ENCODE peak calls at places on chromosomes 12 and 14, in ten cellular contexts. L is EL, S is Panc1, T is K562, Q is amniotic stem cell, M is HCT116, F is T-helper 2 cell, Z is A549, W is kidney glomerular epithelial cell, K is adipocyte. G is an unnamed sample.

GRCh38 chr14:105502446-105503295 is 11.6 kb downstream of the TEDC1 start:
- DNase-seq in L (no peak), S (no peak), T (no peak), Q (no peak), M (no peak), F (no peak), Z (no peak), W (no peak), K (no peak), G (no peak)

GRCh38 chr14:49250109-49250508 is 336.1 kb downstream of the RPS29 start:
- DNase-seq in L (peak; percentile 48), S (no peak), T (no peak), Q (no peak), M (no peak), F (no peak), Z (no peak), W (no peak), K (no peak), G (no peak)

GRCh38 chr12:91511795-91512420 is 329.3 kb upstream of the DCN start:
- DNase-seq in L (no peak), S (no peak), T (no peak), Q (no peak), M (no peak), F (no peak), Z (no peak), W (no peak), K (no peak), G (no peak)

GRCh38 chr12:63995512-63995911 is 151.0 kb downstream of the SRGAP1 start:
- DNase-seq in L (no peak), S (no peak), T (no peak), Q (no peak), M (no peak), F (no peak), Z (no peak), W (peak; percentile 25), K (no peak), G (no peak)

GRCh38 chr12:10069099-10069498 is 29.7 kb downstream of the CLEC1A start:
- DNase-seq in L (peak; percentile 75), S (no peak), T (no peak), Q (no peak), M (no peak), F (no peak), Z (no peak), W (no peak), K (no peak), G (no peak)

GRCh38 chr12:112422531-112422930 is 3.8 kb downstream of the PTPN11 start:
- DNase-seq in L (no peak), S (no peak), T (no peak), Q (no peak), M (no peak), F (no peak), Z (no peak), W (no peak), K (peak; percentile 14), G (peak; percentile 28)

GRCh38 chr12:116659771-116660481 is 77.9 kb downstream of the SPRING1 start:
- DNase-seq in L (peak; percentile 33), S (no peak), T (no peak), Q (no peak), M (peak; percentile 65), F (no peak), Z (no peak), W (peak; percentile 38), K (no peak), G (no peak)

GRCh38 chr14:99673328-99674063 is 10.6 kb upstream of the CYP46A1 start:
- DNase-seq in L (no peak), S (no peak), T (no peak), Q (no peak), M (no peak), F (no peak), Z (no peak), W (no peak), K (no peak), G (no peak)

GRCh38 chr14:62957562-62957961 is 87.7 kb downstream of the KCNH5 start:
- DNase-seq in L (peak; percentile 93), S (no peak), T (peak; percentile 1), Q (peak; percentile 55), M (no peak), F (no peak), Z (no peak), W (peak; percentile 57), K (peak; percentile 52), G (no peak)

GRCh38 chr14:69355955-69356321 is 42.2 kb downstream of the ERH start:
- DNase-seq in L (peak; percentile 66), S (no peak), T (no peak), Q (peak; percentile 11), M (no peak), F (no peak), Z (no peak), W (no peak), K (peak; percentile 71), G (no peak)

GRCh38 chr14:105249175-105250007 is 1.1 kb downstream of the BTBD6 start:
- DNase-seq in L (peak; percentile 31), S (no peak), T (no peak), Q (no peak), M (no peak), F (no peak), Z (no peak), W (no peak), K (no peak), G (no peak)

GRCh38 chr14:77660754-77661153 is 44.3 kb upstream of the SPTLC2 start:
- DNase-seq in L (no peak), S (no peak), T (no peak), Q (no peak), M (no peak), F (no peak), Z (no peak), W (peak; percentile 31), K (peak; percentile 22), G (peak; percentile 38)

GRCh38 chr12:102917026-102917787 is at the start of gene PAH:
- DNase-seq in L (peak; percentile 1), S (no peak), T (peak; percentile 31), Q (no peak), M (no peak), F (no peak), Z (no peak), W (no peak), K (no peak), G (no peak)

GRCh38 chr12:60819794-60820193 is 1224.0 kb downstream of the SLC16A7 start:
- DNase-seq in L (no peak), S (no peak), T (no peak), Q (no peak), M (no peak), F (no peak), Z (no peak), W (no peak), K (no peak), G (no peak)

GRCh38 chr14:103593577-103593976 is 30.8 kb downstream of the COA8 start:
- DNase-seq in L (no peak), S (no peak), T (no peak), Q (no peak), M (no peak), F (no peak), Z (no peak), W (no peak), K (no peak), G (no peak)

GRCh38 chr12:63040526-63041220 is 105.7 kb upstream of the PPM1H start:
- DNase-seq in L (no peak), S (no peak), T (no peak), Q (no peak), M (no peak), F (no peak), Z (no peak), W (no peak), K (no peak), G (no peak)

GRCh38 chr12:56220611-56221232 is 1.0 kb downstream of the RNF41 start:
- DNase-seq in L (peak; percentile 64), S (no peak), T (peak; percentile 30), Q (no peak), M (no peak), F (no peak), Z (no peak), W (peak; percentile 25), K (peak; percentile 79), G (no peak)

GRCh38 chr12:98064501-98064900 is 450.9 kb upstream of the TMPO start:
- DNase-seq in L (no peak), S (no peak), T (no peak), Q (no peak), M (no peak), F (no peak), Z (no peak), W (no peak), K (no peak), G (no peak)

GRCh38 chr14:31207746-31208545 is at the start of gene HECTD1:
- DNase-seq in L (peak; percentile 90), S (peak; percentile 46), T (peak; percentile 89), Q (no peak), M (peak; percentile 67), F (peak; percentile 84), Z (peak; percentile 85), W (peak; percentile 91), K (peak; percentile 97), G (peak; percentile 78)

GRCh38 chr12:42574879-42575278 is 14.7 kb downstream of the PRICKLE1 start:
- DNase-seq in L (no peak), S (no peak), T (no peak), Q (no peak), M (no peak), F (no peak), Z (no peak), W (no peak), K (no peak), G (no peak)

G was measured in caudate nucleus.